ENCODE peak calls at places on chromosome 15, in four cellular contexts. D is K562, C is WTC11, E is GM12878. G is an unnamed sample.
A peak's percentile ranks its signal among the peaks of the same experiment; 100 is the strongest.

GRCh38 chr15:98939311-98940080 is 68.1 kb downstream of the PGPEP1L start:
- DNase-seq in C (no peak), D (no peak), E (no peak), G (no peak)

GRCh38 chr15:76203766-76204557 is 107.3 kb downstream of the ETFA start:
- DNase-seq in D (no peak), E (no peak), C (no peak), G (no peak)

GRCh38 chr15:67157779-67158366 is 92.5 kb downstream of the SMAD3 start:
- DNase-seq in C (no peak), E (no peak), D (no peak), G (no peak)

GRCh38 chr15:64681424-64682024 is 93.9 kb downstream of the RBPMS2 start:
- DNase-seq in E (no peak), C (peak; percentile 56), D (peak; percentile 80), G (peak; percentile 72)

GRCh38 chr15:70195808-70196304 is 98.1 kb upstream of the TLE3 start:
- DNase-seq in E (no peak), D (peak; percentile 30), C (no peak), G (peak; percentile 67)

GRCh38 chr15:76196286-76196948 is 114.9 kb downstream of the ETFA start:
- DNase-seq in C (no peak), E (no peak), D (peak; percentile 74), G (peak; percentile 86)

GRCh38 chr15:85361306-85361705 is 19.1 kb upstream of the AKAP13 start:
- DNase-seq in D (no peak), E (peak; percentile 66), C (no peak), G (no peak)

GRCh38 chr15:29921130-29921601 is 98.9 kb upstream of the TJP1 start:
- DNase-seq in C (peak; percentile 38), D (no peak), E (no peak), G (peak; percentile 18)

GRCh38 chr15:92155941-92156340 is 237.7 kb upstream of the ST8SIA2 start:
- DNase-seq in C (no peak), D (no peak), E (no peak), G (no peak)

GRCh38 chr15:72468103-72468502 is 6.0 kb upstream of the ARIH1 start:
- DNase-seq in C (no peak), E (no peak), D (no peak), G (no peak)

GRCh38 chr15:98034731-98035130 is 74.2 kb downstream of the ARRDC4 start:
- DNase-seq in E (no peak), D (no peak), C (no peak), G (no peak)

GRCh38 chr15:58410353-58410752 is 21.4 kb upstream of the LIPC start:
- DNase-seq in C (no peak), E (peak; percentile 27), D (peak; percentile 47), G (no peak)

GRCh38 chr15:56349554-56349953 is 15.7 kb upstream of the TEX9 start:
- DNase-seq in E (no peak), D (no peak), C (no peak), G (no peak)

GRCh38 chr15:66842710-66843441 is 140.8 kb downstream of the SMAD6 start:
- DNase-seq in C (peak; percentile 24), D (peak; percentile 57), E (no peak), G (peak; percentile 37)

GRCh38 chr15:70328137-70329115 is 230.7 kb upstream of the TLE3 start:
- DNase-seq in C (no peak), D (no peak), E (no peak), G (no peak)

GRCh38 chr15:64096486-64097431 is 977 bp downstream of the SNX1 start:
- DNase-seq in E (no peak), C (no peak), D (no peak), G (no peak)

GRCh38 chr15:47460775-47461174 is 256.5 kb upstream of the SEMA6D start:
- DNase-seq in E (no peak), C (no peak), D (no peak), G (no peak)

GRCh38 chr15:45743309-45744041 is 108.6 kb downstream of the SQOR start:
- DNase-seq in D (no peak), E (no peak), C (no peak), G (no peak)

GRCh38 chr15:71811752-71812735 is 1.7 kb downstream of the NR2E3 start:
- DNase-seq in C (no peak), D (no peak), E (no peak), G (no peak)

GRCh38 chr15:85100186-85100937 is 118.7 kb downstream of the PDE8A start:
- DNase-seq in D (no peak), C (no peak), E (no peak), G (no peak)

GRCh38 chr15:56960116-56960515 is 41.7 kb downstream of the TCF12 start:
- DNase-seq in E (no peak), C (no peak), D (no peak), G (no peak)

GRCh38 chr15:74626752-74627692 is 11.4 kb downstream of the CLK3 start:
- DNase-seq in D (no peak), E (peak; percentile 37), C (no peak), G (no peak)

GRCh38 chr15:48394172-48394571 is 62.9 kb downstream of the DUT start:
- DNase-seq in C (no peak), D (no peak), E (no peak), G (no peak)

GRCh38 chr15:64810499-64811326 is 14.7 kb downstream of the PIF1 start:
- DNase-seq in C (peak; percentile 57), D (no peak), E (no peak), G (no peak)

GRCh38 chr15:24944939-24945338 is 9.8 kb upstream of the SNRPN start:
- DNase-seq in C (no peak), D (no peak), E (no peak), G (peak; percentile 33)

GRCh38 chr15:90419738-90420487 is 31.9 kb downstream of the IQGAP1 start:
- DNase-seq in E (peak; percentile 19), D (no peak), C (no peak), G (no peak)

GRCh38 chr15:33425149-33425548 is 114.4 kb downstream of the RYR3 start:
- DNase-seq in C (no peak), D (no peak), E (no peak), G (no peak)

GRCh38 chr15:76401285-76401684 is 64.7 kb downstream of the ISL2 start:
- DNase-seq in E (no peak), C (no peak), D (no peak), G (no peak)

GRCh38 chr15:70902105-70902504 is 9.5 kb downstream of the LRRC49 start:
- DNase-seq in D (no peak), C (no peak), E (no peak), G (no peak)

GRCh38 chr15:99702895-99703602 is 30.2 kb downstream of the LYSMD4 start:
- DNase-seq in E (no peak), C (no peak), D (no peak), G (no peak)

GRCh38 chr15:35705885-35706590 is 160.1 kb upstream of the DPH6 start:
- DNase-seq in E (no peak), D (no peak), C (no peak), G (no peak)

GRCh38 chr15:66908503-66909095 is 156.8 kb upstream of the SMAD3 start:
- DNase-seq in D (no peak), C (no peak), E (no peak), G (no peak)

GRCh38 chr15:57865294-57865693 is 158.8 kb downstream of the POLR2M start:
- DNase-seq in E (no peak), D (peak; percentile 23), C (peak; percentile 38), G (no peak)

GRCh38 chr15:39312984-39313383 is 267.9 kb upstream of the THBS1 start:
- DNase-seq in D (peak; percentile 9), E (no peak), C (peak; percentile 19), G (peak; percentile 77)

GRCh38 chr15:35693286-35693685 is 147.3 kb upstream of the DPH6 start:
- DNase-seq in C (no peak), D (no peak), E (no peak), G (no peak)

GRCh38 chr15:89206908-89207331 is 14.5 kb downstream of the RLBP1 start:
- DNase-seq in D (peak; percentile 89), C (peak; percentile 90), E (no peak), G (peak; percentile 56)

GRCh38 chr15:65303687-65304392 is 637 bp upstream of the RNU5B-1 start:
- DNase-seq in D (no peak), C (peak; percentile 67), E (no peak), G (peak; percentile 50)

GRCh38 chr15:101135532-101136166 is 116.2 kb downstream of the CHSY1 start:
- DNase-seq in C (no peak), D (no peak), E (peak; percentile 84), G (no peak)

GRCh38 chr15:79219393-79220056 is 63.0 kb upstream of the ANKRD34C start:
- DNase-seq in C (no peak), E (no peak), D (no peak), G (no peak)

DNA sequence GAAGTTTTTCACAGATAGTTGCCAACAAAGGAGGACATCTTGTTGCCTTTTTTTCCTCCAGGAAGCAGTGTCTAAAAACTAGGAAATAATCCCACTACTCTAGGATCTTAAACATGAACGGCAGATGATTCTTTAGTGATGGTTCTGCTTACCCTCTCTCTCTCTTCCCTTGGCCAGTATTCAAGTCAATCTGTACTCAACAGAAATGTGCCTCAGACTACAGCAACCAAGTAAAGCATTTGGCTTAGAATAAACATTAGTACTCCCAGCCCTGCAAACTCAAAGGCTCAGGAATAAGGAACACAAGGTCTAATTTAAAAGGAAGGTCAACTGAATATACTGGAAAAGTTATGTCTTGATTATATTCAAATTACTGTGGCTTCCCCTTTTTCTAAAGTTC is 8.7 kb downstream of the NPTN start:
- DNase-seq in D (no peak), E (no peak), C (no peak), G (no peak)
- TF ChIP-seq ATF2 in D (no peak), E (no peak), C (no peak), G (no peak)

GRCh38 chr15:87477759-87478687 is 778.5 kb downstream of the NTRK3 start:
- DNase-seq in E (no peak), C (no peak), D (peak; percentile 17), G (no peak)
- TF ChIP-seq ATF2 in E (no peak), C (no peak), D (no peak), G (no peak)

DNA sequence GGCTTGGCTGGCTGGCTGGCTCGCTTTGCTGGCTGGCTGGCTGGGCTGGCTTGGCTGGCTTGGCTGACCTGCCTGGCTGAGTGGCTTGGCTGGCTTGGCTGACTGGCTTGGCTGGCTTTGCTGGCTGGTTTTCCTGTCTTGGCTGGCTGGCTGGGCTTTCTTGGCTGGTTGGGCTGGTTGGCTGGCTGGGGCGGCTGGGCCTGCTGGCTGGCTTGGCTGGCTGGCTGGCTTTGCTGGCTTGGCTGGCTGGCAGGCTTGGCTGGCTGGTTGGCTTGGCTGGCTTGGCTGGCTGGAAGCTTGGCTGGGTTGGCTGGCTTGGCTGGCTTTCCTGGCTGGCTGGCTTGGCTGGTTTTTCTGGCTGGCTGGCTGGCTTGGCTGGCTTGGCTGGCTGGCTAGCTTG is 435.6 kb downstream of the GOLGA6L6 start:
- DNase-seq in E (no peak), D (no peak), C (no peak), G (no peak)
- TF ChIP-seq ATF2 in E (no peak), D (no peak), C (no peak), G (no peak)

GRCh38 chr15:69146724-69147435 is 13.6 kb upstream of the GLCE start:
- DNase-seq in E (no peak), D (no peak), C (no peak), G (no peak)
- TF ChIP-seq ATF2 in E (no peak), D (no peak), C (no peak), G (no peak)

GRCh38 chr15:60464836-60465630 is 13.9 kb downstream of the ICE2 start:
- DNase-seq in E (no peak), D (no peak), C (no peak), G (no peak)
- TF ChIP-seq ATF2 in E (no peak), D (no peak), C (no peak), G (no peak)

GRCh38 chr15:62059108-62059817 is 984 bp downstream of the VPS13C start:
- DNase-seq in E (no peak), C (no peak), D (no peak), G (no peak)
- TF ChIP-seq ATF2 in E (no peak), C (no peak), D (no peak), G (no peak)

GRCh38 chr15:28101201-28101600 is 2.1 kb upstream of the OCA2 start:
- DNase-seq in C (no peak), E (no peak), D (no peak), G (no peak)
- TF ChIP-seq ATF2 in C (no peak), E (no peak), D (no peak), G (no peak)